ENCODE peak calls at places on chromosomes 3 and 15, in six cellular contexts. Y is neural progenitor cell, R is suprapubic skin, I is left lung, Z is mesendoderm, S is HCT116. G is an unnamed sample.

GRCh38 chr3:6250167-6250566 is 610.7 kb upstream of the GRM7 start:
- DNase-seq in Z (no peak), S (no peak), Y (no peak), I (no peak), R (no peak), G (no peak)

GRCh38 chr3:74067296-74067695 is 442.6 kb upstream of the PDZRN3 start:
- DNase-seq in I (no peak), R (no peak), Y (peak), S (no peak), Z (no peak), G (no peak)

GRCh38 chr3:32856355-32856889 is 38.6 kb downstream of the TRIM71 start:
- DNase-seq in R (no peak), Z (no peak), I (peak), Y (no peak), S (no peak), G (no peak)

GRCh38 chr3:89358281-89358680 is 250.9 kb downstream of the EPHA3 start:
- DNase-seq in Z (no peak), I (no peak), S (no peak), Y (no peak), R (no peak), G (no peak)

GRCh38 chr3:141011511-141012262 is 39.5 kb upstream of the SPSB4 start:
- DNase-seq in S (peak), R (peak), Y (peak), I (peak), Z (peak), G (peak)

GRCh38 chr3:46433841-46434240 is 26.8 kb downstream of the CCRL2 start:
- DNase-seq in Y (no peak), S (no peak), Z (no peak), I (no peak), R (no peak), G (no peak)

GRCh38 chr3:107969994-107970896 is 120.6 kb downstream of the CD47 start:
- DNase-seq in S (no peak), Y (no peak), I (peak), Z (no peak), R (no peak), G (peak)

GRCh38 chr3:45688194-45688881 is 858 bp upstream of the SACM1L start:
- DNase-seq in Z (peak), S (no peak), Y (peak), R (no peak), I (no peak), G (peak)

GRCh38 chr15:36774765-36775164 is 195.3 kb downstream of the CDIN1 start:
- DNase-seq in R (no peak), Z (no peak), I (no peak), S (no peak), Y (no peak), G (no peak)

GRCh38 chr15:77507911-77508310 is 87.2 kb downstream of the HMG20A start:
- DNase-seq in Z (no peak), Y (no peak), S (peak), I (no peak), R (no peak), G (no peak)

GRCh38 chr3:45965281-45966052 is 22.2 kb downstream of the CXCR6 start:
- DNase-seq in Y (no peak), Z (no peak), S (no peak), I (no peak), R (no peak), G (no peak)

GRCh38 chr3:48851407-48851806 is 3.7 kb upstream of the PRKAR2A start:
- DNase-seq in S (no peak), Z (peak), R (no peak), Y (peak), I (no peak), G (no peak)

GRCh38 chr3:72745146-72745976 is 102.9 kb downstream of the SHQ1 start:
- DNase-seq in R (no peak), I (no peak), S (no peak), Z (peak), Y (peak), G (no peak)

GRCh38 chr3:14532691-14533456 is 7.3 kb downstream of the GRIP2 start:
- DNase-seq in R (no peak), S (peak), Y (peak), Z (peak), I (no peak), G (peak)

GRCh38 chr3:148955544-148956346 is 35.6 kb upstream of the GYG1 start:
- DNase-seq in I (peak), Y (peak), S (peak), Z (peak), R (no peak), G (peak)

GRCh38 chr15:90765966-90766365 is 48.8 kb downstream of the BLM start:
- DNase-seq in S (no peak), R (no peak), I (no peak), Y (no peak), Z (no peak), G (no peak)

GRCh38 chr15:56693761-56694160 is 39.5 kb downstream of the ZNF280D start:
- DNase-seq in I (no peak), Y (no peak), Z (no peak), S (no peak), R (no peak), G (no peak)

GRCh38 chr3:52092291-52092660 is 35.9 kb upstream of the DUSP7 start:
- DNase-seq in I (peak), Z (no peak), S (no peak), Y (no peak), R (no peak), G (no peak)

GRCh38 chr3:190120161-190121060 is at the start of gene P3H2:
- DNase-seq in I (peak), S (peak), Y (peak), R (no peak), Z (peak), G (peak)

GRCh38 chr3:142958707-142959106 is 4.8 kb downstream of the PAQR9 start:
- DNase-seq in Y (no peak), I (no peak), S (peak), Z (no peak), R (no peak), G (no peak)

GRCh38 chr15:92430067-92430435 is 36.4 kb downstream of the ST8SIA2 start:
- DNase-seq in R (no peak), I (no peak), Z (peak), S (no peak), Y (no peak), G (no peak)

GRCh38 chr15:80804970-80805495 is 25.9 kb downstream of the CEMIP start:
- DNase-seq in R (no peak), I (no peak), Y (no peak), Z (no peak), S (no peak), G (no peak)

GRCh38 chr3:71926242-71926560 is 141.3 kb upstream of the PROK2 start:
- DNase-seq in Z (peak), S (peak), I (no peak), R (no peak), Y (peak), G (no peak)

GRCh38 chr3:54433846-54434245 is 311.5 kb downstream of the CACNA2D3 start:
- DNase-seq in R (no peak), Y (peak), Z (peak), I (no peak), S (peak), G (no peak)

GRCh38 chr3:53149699-53150098 is 11.3 kb upstream of the PRKCD start:
- DNase-seq in R (no peak), I (no peak), S (no peak), Y (no peak), Z (no peak), G (no peak)

GRCh38 chr3:125145751-125146475 is 66.6 kb downstream of the SLC12A8 start:
- DNase-seq in Z (no peak), Y (no peak), I (no peak), R (no peak), S (no peak), G (no peak)

GRCh38 chr15:42385206-42385979 is 26.1 kb downstream of the CAPN3 start:
- DNase-seq in Y (peak), I (no peak), S (peak), R (no peak), Z (peak), G (no peak)

GRCh38 chr15:31082771-31083393 is 18.6 kb downstream of the TRPM1 start:
- DNase-seq in Y (no peak), S (no peak), Z (no peak), R (no peak), I (no peak), G (no peak)

GRCh38 chr3:119352235-119352634 is 58.1 kb downstream of the ARHGAP31 start:
- DNase-seq in R (no peak), Y (no peak), I (no peak), S (no peak), Z (peak), G (no peak)

GRCh38 chr15:38563723-38564519 is 693 bp downstream of the RASGRP1 start:
- DNase-seq in I (peak), Z (peak), S (peak), R (no peak), Y (peak), G (peak)

GRCh38 chr3:38521391-38521987 is 25.3 kb downstream of the EXOG start:
- DNase-seq in R (no peak), Y (peak), S (peak), I (peak), Z (peak), G (no peak)

GRCh38 chr3:30681276-30682211 is 75.1 kb downstream of the TGFBR2 start:
- DNase-seq in Z (no peak), R (peak), S (no peak), I (no peak), Y (peak), G (no peak)

GRCh38 chr3:73098026-73098425 is 36.6 kb downstream of the EBLN2 start:
- DNase-seq in S (no peak), Z (no peak), R (no peak), I (no peak), Y (no peak), G (no peak)

GRCh38 chr3:101574388-101575156 is 592 bp downstream of the PCNP start:
- DNase-seq in Z (peak), I (peak), Y (peak), S (no peak), R (peak), G (peak)

GRCh38 chr3:153338487-153338886 is 176.5 kb downstream of the RAP2B start:
- DNase-seq in S (no peak), Z (no peak), I (no peak), Y (no peak), R (no peak), G (no peak)

GRCh38 chr3:168165390-168166269 is 69.9 kb upstream of the GOLIM4 start:
- DNase-seq in I (peak), Z (peak), Y (peak), S (peak), R (no peak), G (no peak)

GRCh38 chr3:189237516-189237915 is 65.7 kb downstream of the TPRG1 start:
- DNase-seq in I (no peak), S (no peak), R (no peak), Y (no peak), Z (no peak), G (no peak)

GRCh38 chr15:85495542-85495941 is 115.1 kb downstream of the AKAP13 start:
- DNase-seq in I (no peak), R (no peak), S (no peak), Z (no peak), Y (no peak), G (no peak)
- H3K27ac ChIP-seq in I (no peak), R (no peak), S (no peak), Z (no peak), Y (no peak), G (no peak)

GRCh38 chr3:160701490-160701889 is 24.5 kb downstream of the ARL14 start:
- DNase-seq in S (no peak), Y (no peak), I (no peak), Z (no peak), R (no peak), G (no peak)
- H3K27ac ChIP-seq in S (no peak), Y (no peak), I (no peak), Z (no peak), R (no peak), G (no peak)

GRCh38 chr3:188199386-188199785 is 45.4 kb downstream of the LPP start:
- DNase-seq in S (no peak), I (no peak), R (peak), Y (no peak), Z (no peak), G (no peak)
- H3K27ac ChIP-seq in S (no peak), I (no peak), R (no peak), Y (no peak), Z (no peak), G (no peak)

GRCh38 chr3:151770941-151771340 is 37.2 kb downstream of the AADACL2 start:
- DNase-seq in S (no peak), Z (no peak), Y (no peak), R (no peak), I (peak), G (peak)
- H3K27ac ChIP-seq in S (peak), Z (no peak), Y (no peak), R (peak), I (peak), G (peak)

DNA sequence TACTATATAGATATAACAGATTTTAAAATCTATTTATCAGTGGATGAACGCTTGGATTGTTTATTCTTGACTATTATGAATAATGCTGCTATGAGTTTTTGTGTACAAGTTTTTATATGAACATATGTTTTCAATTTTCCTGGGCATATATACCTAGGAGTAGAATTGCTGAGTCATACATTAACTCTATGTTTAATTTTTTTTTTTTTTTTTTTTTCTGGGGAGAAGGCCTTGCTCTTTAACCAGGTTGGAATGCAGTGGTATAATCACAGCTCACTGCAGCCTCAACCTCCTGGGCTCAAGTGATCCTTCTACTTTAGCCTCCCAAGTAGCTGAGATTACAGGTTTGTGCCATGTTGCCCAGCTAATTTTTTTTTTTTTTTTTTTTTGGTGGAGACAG is 9.1 kb downstream of the CIDEC start:
- DNase-seq in S (no peak), I (no peak), Y (no peak), R (no peak), Z (no peak), G (no peak)
- H3K27ac ChIP-seq in S (no peak), I (no peak), Y (no peak), R (no peak), Z (no peak), G (no peak)

DNA sequence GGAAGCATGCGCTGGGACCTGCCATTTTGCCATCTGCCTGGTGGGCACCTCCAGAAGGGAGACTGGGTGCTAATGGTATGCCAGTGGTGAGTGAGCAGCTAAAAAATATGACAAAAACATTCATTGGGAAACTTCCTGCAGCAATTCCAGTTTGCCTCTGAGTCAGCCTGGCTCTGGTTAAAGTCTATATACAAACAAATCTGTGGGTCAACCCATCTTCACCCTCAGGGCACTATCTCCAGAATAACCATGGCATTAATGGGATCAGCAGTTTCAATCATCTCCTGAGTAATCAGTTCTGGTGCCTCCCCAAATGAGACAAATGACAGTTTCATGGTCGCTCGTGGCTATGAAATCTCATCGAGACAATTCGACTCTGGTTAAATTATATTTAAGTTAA is 21.5 kb downstream of the FRMD4B start:
- DNase-seq in R (no peak), Z (no peak), S (no peak), I (no peak), Y (no peak), G (no peak)
- H3K27ac ChIP-seq in R (no peak), Z (no peak), S (no peak), I (no peak), Y (no peak), G (no peak)

GRCh38 chr3:158352551-158352950 is 218.4 kb upstream of the MLF1 start:
- DNase-seq in I (no peak), R (no peak), S (no peak), Y (no peak), Z (no peak), G (no peak)

GRCh38 chr3:158350971-158351370 is 220.0 kb upstream of the MLF1 start:
- DNase-seq in Y (no peak), R (no peak), I (no peak), S (no peak), Z (no peak), G (no peak)

GRCh38 chr3:158347966-158348365 is 223.0 kb upstream of the MLF1 start:
- DNase-seq in Y (no peak), S (no peak), Z (no peak), R (no peak), I (no peak), G (no peak)
- H3K27ac ChIP-seq in Y (no peak), S (no peak), Z (no peak), R (no peak), I (no peak), G (no peak)

G was measured in pancreas.